ENCODE peak calls at places on chromosome X, in ten cellular contexts. One of them, this sample, is unnamed. For H3K4me1 and H3K9me3, the result is how much of the 10 kb centered on the place peaks cover.

GRCh38 chrX:148412006-148412405 is 88.4 kb upstream of the AFF2 start:
- DNase-seq in effector memory CD4-positive, alpha-beta T cell: no peak
- DNase-seq in aorta: no peak
- DNase-seq in CD8-positive, alpha-beta T cell: no peak
- DNase-seq in CD4-positive, alpha-beta memory T cell: no peak
- DNase-seq in neural progenitor cell: no peak
- DNase-seq in HepG2: no peak
- DNase-seq in Karpas-422: no peak
- DNase-seq in ascending aorta: no peak
- DNase-seq in endothelial cell of umbilical vein: no peak
- DNase-seq in this sample: no peak

GRCh38 chrX:155998761-155999510 is 1.4 kb downstream of the IL9R start:
- DNase-seq in effector memory CD4-positive, alpha-beta T cell: no peak
- DNase-seq in aorta: no peak
- DNase-seq in CD8-positive, alpha-beta T cell: no peak
- DNase-seq in CD4-positive, alpha-beta memory T cell: no peak
- DNase-seq in neural progenitor cell: no peak
- DNase-seq in HepG2: no peak
- DNase-seq in Karpas-422: no peak
- DNase-seq in ascending aorta: peak
- DNase-seq in endothelial cell of umbilical vein: no peak
- DNase-seq in this sample: no peak

GRCh38 chrX:101485212-101486064 is at the start of gene ARMCX4:
- DNase-seq in effector memory CD4-positive, alpha-beta T cell: no peak
- DNase-seq in aorta: peak
- DNase-seq in CD8-positive, alpha-beta T cell: no peak
- DNase-seq in CD4-positive, alpha-beta memory T cell: peak
- DNase-seq in neural progenitor cell: peak
- DNase-seq in HepG2: no peak
- DNase-seq in Karpas-422: no peak
- DNase-seq in ascending aorta: peak
- DNase-seq in endothelial cell of umbilical vein: peak
- DNase-seq in this sample: peak

GRCh38 chrX:103367502-103367901 is 8.8 kb upstream of the BEX3 start:
- DNase-seq in effector memory CD4-positive, alpha-beta T cell: no peak
- DNase-seq in aorta: no peak
- DNase-seq in CD8-positive, alpha-beta T cell: no peak
- DNase-seq in CD4-positive, alpha-beta memory T cell: no peak
- DNase-seq in neural progenitor cell: no peak
- DNase-seq in HepG2: no peak
- DNase-seq in Karpas-422: no peak
- DNase-seq in ascending aorta: no peak
- DNase-seq in endothelial cell of umbilical vein: no peak
- DNase-seq in this sample: no peak

GRCh38 chrX:22357621-22358020 is 84.9 kb downstream of the CBLL2 start:
- DNase-seq in effector memory CD4-positive, alpha-beta T cell: no peak
- DNase-seq in aorta: no peak
- DNase-seq in CD8-positive, alpha-beta T cell: no peak
- DNase-seq in CD4-positive, alpha-beta memory T cell: no peak
- DNase-seq in neural progenitor cell: no peak
- DNase-seq in HepG2: no peak
- DNase-seq in Karpas-422: no peak
- DNase-seq in ascending aorta: no peak
- DNase-seq in endothelial cell of umbilical vein: no peak
- DNase-seq in this sample: no peak

GRCh38 chrX:16445166-16445752 is 204.7 kb upstream of the S100G start:
- DNase-seq in effector memory CD4-positive, alpha-beta T cell: no peak
- DNase-seq in aorta: no peak
- DNase-seq in CD8-positive, alpha-beta T cell: peak
- DNase-seq in CD4-positive, alpha-beta memory T cell: peak
- DNase-seq in neural progenitor cell: peak
- DNase-seq in HepG2: peak
- DNase-seq in Karpas-422: peak
- DNase-seq in ascending aorta: no peak
- DNase-seq in endothelial cell of umbilical vein: peak
- DNase-seq in this sample: no peak

GRCh38 chrX:47662144-47662657 is 3.2 kb upstream of the UXT start:
- DNase-seq in effector memory CD4-positive, alpha-beta T cell: no peak
- DNase-seq in aorta: no peak
- DNase-seq in CD8-positive, alpha-beta T cell: no peak
- DNase-seq in CD4-positive, alpha-beta memory T cell: no peak
- DNase-seq in neural progenitor cell: no peak
- DNase-seq in HepG2: no peak
- DNase-seq in Karpas-422: no peak
- DNase-seq in ascending aorta: no peak
- DNase-seq in endothelial cell of umbilical vein: no peak
- DNase-seq in this sample: no peak

GRCh38 chrX:132956421-132957210 is 1.8 kb downstream of the HS6ST2 start:
- DNase-seq in effector memory CD4-positive, alpha-beta T cell: no peak
- DNase-seq in aorta: peak
- DNase-seq in CD8-positive, alpha-beta T cell: no peak
- DNase-seq in CD4-positive, alpha-beta memory T cell: no peak
- DNase-seq in neural progenitor cell: peak
- DNase-seq in HepG2: no peak
- DNase-seq in Karpas-422: no peak
- DNase-seq in ascending aorta: no peak
- DNase-seq in endothelial cell of umbilical vein: no peak
- DNase-seq in this sample: no peak

GRCh38 chrX:110204986-110205385 is 112.9 kb downstream of the AMMECR1 start:
- DNase-seq in effector memory CD4-positive, alpha-beta T cell: no peak
- DNase-seq in aorta: no peak
- DNase-seq in CD8-positive, alpha-beta T cell: no peak
- DNase-seq in CD4-positive, alpha-beta memory T cell: no peak
- DNase-seq in neural progenitor cell: no peak
- DNase-seq in HepG2: no peak
- DNase-seq in Karpas-422: no peak
- DNase-seq in ascending aorta: no peak
- DNase-seq in endothelial cell of umbilical vein: no peak
- DNase-seq in this sample: no peak

GRCh38 chrX:47446971-47447370 is 36.1 kb downstream of the ZNF41 start:
- DNase-seq in effector memory CD4-positive, alpha-beta T cell: no peak
- DNase-seq in aorta: no peak
- DNase-seq in CD8-positive, alpha-beta T cell: no peak
- DNase-seq in CD4-positive, alpha-beta memory T cell: no peak
- DNase-seq in neural progenitor cell: no peak
- DNase-seq in HepG2: no peak
- DNase-seq in Karpas-422: no peak
- DNase-seq in ascending aorta: no peak
- DNase-seq in endothelial cell of umbilical vein: no peak
- DNase-seq in this sample: no peak

GRCh38 chrX:21963226-21963625 is 22.7 kb downstream of the SMS start:
- DNase-seq in effector memory CD4-positive, alpha-beta T cell: no peak
- DNase-seq in aorta: no peak
- DNase-seq in CD8-positive, alpha-beta T cell: no peak
- DNase-seq in CD4-positive, alpha-beta memory T cell: no peak
- DNase-seq in neural progenitor cell: no peak
- DNase-seq in HepG2: no peak
- DNase-seq in Karpas-422: no peak
- DNase-seq in ascending aorta: no peak
- DNase-seq in endothelial cell of umbilical vein: no peak
- DNase-seq in this sample: no peak

GRCh38 chrX:29470029-29470428 is 745.3 kb upstream of the MAGEB2 start:
- DNase-seq in effector memory CD4-positive, alpha-beta T cell: no peak
- DNase-seq in aorta: no peak
- DNase-seq in CD8-positive, alpha-beta T cell: no peak
- DNase-seq in CD4-positive, alpha-beta memory T cell: no peak
- DNase-seq in neural progenitor cell: no peak
- DNase-seq in HepG2: no peak
- DNase-seq in Karpas-422: no peak
- DNase-seq in ascending aorta: no peak
- DNase-seq in endothelial cell of umbilical vein: no peak
- DNase-seq in this sample: no peak

GRCh38 chrX:10017866-10018265 is 50.7 kb downstream of the CLDN34 start:
- DNase-seq in effector memory CD4-positive, alpha-beta T cell: no peak
- DNase-seq in aorta: no peak
- DNase-seq in CD8-positive, alpha-beta T cell: no peak
- DNase-seq in CD4-positive, alpha-beta memory T cell: no peak
- DNase-seq in neural progenitor cell: no peak
- DNase-seq in HepG2: peak
- DNase-seq in Karpas-422: no peak
- DNase-seq in ascending aorta: no peak
- DNase-seq in endothelial cell of umbilical vein: peak
- DNase-seq in this sample: peak

GRCh38 chrX:92247076-92247475 is 467.9 kb downstream of the PCDH11X start:
- DNase-seq in effector memory CD4-positive, alpha-beta T cell: no peak
- DNase-seq in aorta: no peak
- DNase-seq in CD8-positive, alpha-beta T cell: no peak
- DNase-seq in CD4-positive, alpha-beta memory T cell: no peak
- DNase-seq in neural progenitor cell: no peak
- DNase-seq in HepG2: no peak
- DNase-seq in Karpas-422: no peak
- DNase-seq in ascending aorta: no peak
- DNase-seq in endothelial cell of umbilical vein: no peak
- DNase-seq in this sample: no peak

GRCh38 chrX:13059676-13060499 is 15.5 kb upstream of the FAM9C start:
- DNase-seq in effector memory CD4-positive, alpha-beta T cell: no peak
- DNase-seq in aorta: no peak
- DNase-seq in CD8-positive, alpha-beta T cell: no peak
- DNase-seq in CD4-positive, alpha-beta memory T cell: no peak
- DNase-seq in neural progenitor cell: no peak
- DNase-seq in HepG2: no peak
- DNase-seq in Karpas-422: no peak
- DNase-seq in ascending aorta: no peak
- DNase-seq in endothelial cell of umbilical vein: peak
- DNase-seq in this sample: no peak

GRCh38 chrX:2627272-2627867 is 63.7 kb upstream of the CD99 start:
- DNase-seq in effector memory CD4-positive, alpha-beta T cell: no peak
- DNase-seq in aorta: no peak
- DNase-seq in CD8-positive, alpha-beta T cell: no peak
- DNase-seq in CD4-positive, alpha-beta memory T cell: peak
- DNase-seq in neural progenitor cell: peak
- DNase-seq in HepG2: peak
- DNase-seq in Karpas-422: peak
- DNase-seq in ascending aorta: no peak
- DNase-seq in endothelial cell of umbilical vein: peak
- DNase-seq in this sample: no peak

GRCh38 chrX:127702527-127702926 is 349.7 kb downstream of the ACTRT1 start:
- DNase-seq in effector memory CD4-positive, alpha-beta T cell: no peak
- DNase-seq in aorta: no peak
- DNase-seq in CD8-positive, alpha-beta T cell: no peak
- DNase-seq in CD4-positive, alpha-beta memory T cell: no peak
- DNase-seq in neural progenitor cell: no peak
- DNase-seq in HepG2: no peak
- DNase-seq in Karpas-422: no peak
- DNase-seq in ascending aorta: no peak
- DNase-seq in endothelial cell of umbilical vein: no peak
- DNase-seq in this sample: no peak
- H3K27ac ChIP-seq in effector memory CD4-positive, alpha-beta T cell: no peak
- H3K27ac ChIP-seq in aorta: no peak
- H3K27ac ChIP-seq in CD8-positive, alpha-beta T cell: no peak
- H3K27ac ChIP-seq in CD4-positive, alpha-beta memory T cell: no peak
- H3K27ac ChIP-seq in neural progenitor cell: no peak
- H3K27ac ChIP-seq in HepG2: no peak
- H3K27ac ChIP-seq in Karpas-422: no peak
- H3K27ac ChIP-seq in ascending aorta: no peak
- H3K27ac ChIP-seq in endothelial cell of umbilical vein: no peak
- H3K27ac ChIP-seq in this sample: no peak

GRCh38 chrX:46255066-46255465 is 290.2 kb downstream of the ZNF674 start:
- DNase-seq in effector memory CD4-positive, alpha-beta T cell: no peak
- DNase-seq in aorta: no peak
- DNase-seq in CD8-positive, alpha-beta T cell: no peak
- DNase-seq in CD4-positive, alpha-beta memory T cell: no peak
- DNase-seq in neural progenitor cell: no peak
- DNase-seq in HepG2: no peak
- DNase-seq in Karpas-422: no peak
- DNase-seq in ascending aorta: no peak
- DNase-seq in endothelial cell of umbilical vein: no peak
- DNase-seq in this sample: no peak
- H3K4me1 ChIP-seq in effector memory CD4-positive, alpha-beta T cell: under half
- H3K4me1 ChIP-seq in aorta: under half
- H3K4me1 ChIP-seq in CD8-positive, alpha-beta T cell: under half
- H3K4me1 ChIP-seq in CD4-positive, alpha-beta memory T cell: under half
- H3K4me1 ChIP-seq in neural progenitor cell: under half
- H3K4me1 ChIP-seq in HepG2: under half
- H3K4me1 ChIP-seq in Karpas-422: under half
- H3K4me1 ChIP-seq in ascending aorta: under half
- H3K4me1 ChIP-seq in endothelial cell of umbilical vein: under half
- H3K4me1 ChIP-seq in this sample: under half

DNA sequence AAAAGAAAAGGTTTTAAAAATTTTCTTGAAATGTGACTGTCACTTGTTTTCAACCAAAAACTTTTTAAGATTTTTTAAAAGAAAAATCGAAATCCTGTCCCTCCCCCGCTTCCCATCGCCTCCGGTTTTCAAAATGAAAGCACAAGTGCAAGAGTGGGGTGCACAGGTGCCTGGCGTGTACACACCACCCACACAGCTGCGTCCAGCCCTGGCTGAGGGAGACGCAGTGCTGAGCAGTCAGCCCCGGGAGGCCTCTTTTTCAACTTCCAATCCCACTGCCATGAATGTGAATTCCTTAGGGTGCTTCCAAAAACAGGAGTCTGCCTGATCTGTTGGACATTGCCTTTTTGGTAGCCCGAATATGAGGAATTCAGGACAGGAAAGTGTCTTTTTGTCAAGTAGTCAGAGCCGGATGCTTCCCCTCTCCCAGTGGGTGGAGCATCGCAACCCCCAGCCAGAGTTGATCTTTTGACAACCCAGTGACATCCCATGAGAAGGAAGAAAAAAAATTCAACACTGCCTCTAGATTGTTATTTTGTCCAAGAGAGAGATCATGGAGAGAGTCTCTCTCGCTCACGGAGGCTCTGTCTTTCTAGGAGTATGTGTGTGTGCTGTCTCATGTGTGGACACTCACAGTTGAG is 8.9 kb downstream of the PRRG3 start:
- DNase-seq in effector memory CD4-positive, alpha-beta T cell: no peak
- DNase-seq in aorta: no peak
- DNase-seq in CD8-positive, alpha-beta T cell: no peak
- DNase-seq in CD4-positive, alpha-beta memory T cell: no peak
- DNase-seq in neural progenitor cell: no peak
- DNase-seq in HepG2: no peak
- DNase-seq in Karpas-422: no peak
- DNase-seq in ascending aorta: no peak
- DNase-seq in endothelial cell of umbilical vein: no peak
- DNase-seq in this sample: no peak
- H3K9me3 ChIP-seq in effector memory CD4-positive, alpha-beta T cell: under half
- H3K9me3 ChIP-seq in aorta: under half
- H3K9me3 ChIP-seq in CD8-positive, alpha-beta T cell: under half
- H3K9me3 ChIP-seq in CD4-positive, alpha-beta memory T cell: under half
- H3K9me3 ChIP-seq in neural progenitor cell: under half
- H3K9me3 ChIP-seq in HepG2: under half
- H3K9me3 ChIP-seq in Karpas-422: under half
- H3K9me3 ChIP-seq in ascending aorta: under half
- H3K9me3 ChIP-seq in endothelial cell of umbilical vein: under half
- H3K9me3 ChIP-seq in this sample: under half

DNA sequence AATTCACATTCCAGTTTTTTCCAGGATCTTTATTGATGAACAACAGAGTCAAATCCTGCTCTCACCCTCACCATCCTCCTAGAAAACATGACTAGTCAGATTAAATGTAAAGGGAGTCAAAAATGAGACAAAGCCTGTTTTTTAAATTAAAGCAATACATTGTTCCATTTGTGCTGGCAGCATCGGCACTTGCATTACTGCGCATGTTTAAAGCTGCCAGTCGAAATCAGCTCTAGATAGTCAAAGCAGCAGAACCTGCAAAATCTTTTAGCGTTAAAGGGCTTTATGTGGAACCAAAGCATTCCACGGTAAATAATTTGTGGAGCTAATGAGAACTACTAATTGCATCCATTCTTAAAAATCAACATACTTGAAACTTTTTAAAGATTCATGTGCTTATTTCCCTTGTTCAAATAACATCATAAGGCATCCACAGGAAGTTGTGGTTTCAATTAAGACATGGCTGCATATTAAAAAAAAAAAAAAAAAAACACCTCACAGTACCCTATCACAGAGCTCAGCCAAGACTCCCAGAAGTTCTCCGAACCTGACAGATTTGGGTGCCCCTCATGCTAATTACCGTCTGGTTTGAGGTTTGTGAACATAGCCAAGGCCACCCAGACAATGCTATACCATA is 82.2 kb downstream of the SH3KBP1 start:
- DNase-seq in effector memory CD4-positive, alpha-beta T cell: no peak
- DNase-seq in aorta: no peak
- DNase-seq in CD8-positive, alpha-beta T cell: no peak
- DNase-seq in CD4-positive, alpha-beta memory T cell: peak
- DNase-seq in neural progenitor cell: no peak
- DNase-seq in HepG2: no peak
- DNase-seq in Karpas-422: no peak
- DNase-seq in ascending aorta: no peak
- DNase-seq in endothelial cell of umbilical vein: no peak
- DNase-seq in this sample: no peak
- H3K27ac ChIP-seq in effector memory CD4-positive, alpha-beta T cell: peak
- H3K27ac ChIP-seq in aorta: no peak
- H3K27ac ChIP-seq in CD8-positive, alpha-beta T cell: peak
- H3K27ac ChIP-seq in CD4-positive, alpha-beta memory T cell: peak
- H3K27ac ChIP-seq in neural progenitor cell: no peak
- H3K27ac ChIP-seq in HepG2: no peak
- H3K27ac ChIP-seq in Karpas-422: peak
- H3K27ac ChIP-seq in ascending aorta: no peak
- H3K27ac ChIP-seq in endothelial cell of umbilical vein: no peak
- H3K27ac ChIP-seq in this sample: no peak

This sample was measured in sigmoid colon.